ENCODE peak calls at places on chromosomes 13 and 19, in six cellular contexts. W, N, L, A, E and V are unnamed samples.

GRCh38 chr13:49395416-49396277 is 48.2 kb downstream of the CAB39L start:
- DNase-seq in N (no peak), W (no peak), L (no peak), A (peak), E (no peak), V (no peak)

GRCh38 chr13:100537486-100537885 is 51.1 kb downstream of the GGACT start:
- DNase-seq in W (no peak), A (no peak), L (no peak), E (no peak), N (no peak), V (no peak)

GRCh38 chr19:45402469-45403070 is 2.3 kb downstream of the PPP1R13L start:
- DNase-seq in N (peak), W (peak), L (no peak), E (no peak), A (peak), V (no peak)

GRCh38 chr13:41622545-41623429 is 165.4 kb downstream of the RGCC start:
- DNase-seq in E (peak), L (no peak), A (peak), W (no peak), N (no peak), V (no peak)

GRCh38 chr19:870963-871401 is 11.5 kb downstream of the CFD start:
- DNase-seq in N (no peak), L (no peak), W (no peak), A (no peak), E (no peak), V (no peak)

GRCh38 chr19:29001922-29002247 is 211.1 kb downstream of the UQCRFS1 start:
- DNase-seq in W (no peak), L (peak), E (no peak), A (peak), N (no peak), V (no peak)

GRCh38 chr13:101726681-101727080 is 274.2 kb downstream of the ITGBL1 start:
- DNase-seq in W (no peak), L (no peak), E (no peak), A (no peak), N (no peak), V (no peak)

GRCh38 chr19:48641850-48642249 is 4.1 kb downstream of the CA11 start:
- DNase-seq in L (no peak), W (no peak), N (no peak), A (no peak), E (no peak), V (no peak)

GRCh38 chr19:32830231-32831014 is 39.1 kb downstream of the SLC7A9 start:
- DNase-seq in E (peak), A (peak), N (no peak), L (no peak), W (no peak), V (peak)

GRCh38 chr19:44820648-44821609 is 12.0 kb downstream of the BCAM start:
- DNase-seq in A (no peak), E (no peak), N (no peak), L (no peak), W (no peak), V (no peak)

GRCh38 chr13:110636701-110637201 is 21.4 kb downstream of the NAXD start:
- DNase-seq in N (no peak), E (no peak), L (no peak), W (no peak), A (no peak), V (no peak)

GRCh38 chr13:30843548-30843947 is 62.5 kb upstream of the MEDAG start:
- DNase-seq in N (no peak), W (no peak), A (no peak), L (no peak), E (no peak), V (no peak)

GRCh38 chr19:4009990-4010807 is 2.7 kb downstream of the PIAS4 start:
- DNase-seq in W (no peak), A (peak), N (no peak), E (no peak), L (no peak), V (no peak)

GRCh38 chr13:49066856-49067255 is 91.1 kb downstream of the FNDC3A start:
- DNase-seq in E (no peak), A (no peak), W (no peak), L (no peak), N (no peak), V (no peak)

GRCh38 chr13:75566658-75567057 is 17.1 kb downstream of the UCHL3 start:
- DNase-seq in W (no peak), A (peak), L (no peak), E (peak), N (no peak), V (no peak)

GRCh38 chr19:21848706-21849105 is 12.7 kb upstream of the ZNF43 start:
- DNase-seq in W (no peak), N (no peak), E (no peak), L (no peak), A (no peak), V (peak)

GRCh38 chr19:17210296-17210695 is 4.9 kb upstream of the USE1 start:
- DNase-seq in E (no peak), N (no peak), L (no peak), W (no peak), A (peak), V (no peak)

GRCh38 chr19:21482863-21483276 is 22.5 kb upstream of the ZNF429 start:
- DNase-seq in E (no peak), N (peak), A (peak), W (no peak), L (no peak), V (no peak)

GRCh38 chr19:57465680-57466381 is 8.9 kb upstream of the VN1R1 start:
- DNase-seq in W (no peak), L (no peak), N (peak), E (no peak), A (peak), V (no peak)

GRCh38 chr19:6030214-6030507 is 52.2 kb upstream of the RANBP3 start:
- DNase-seq in E (no peak), W (no peak), L (no peak), N (no peak), A (peak), V (peak)

GRCh38 chr19:41646589-41647204 is 19.8 kb upstream of the CEACAM4 start:
- DNase-seq in N (peak), A (peak), W (no peak), E (no peak), L (no peak), V (no peak)